ENCODE peak calls at places on chromosomes 6 and 20, in seven cellular contexts. Z is anterior cingulate cortex; W is stimulated activated CD4-positive, alpha-beta T cell treated with anti-CD3 and anti-CD28 coated beads, Interleukin-2, amount 100 ng/mL, for 24 hours; J is AG08395; Y is coronary artery; Q is activated naive CD4-positive, alpha-beta T cell treated with anti-CD3 and anti-CD28 coated beads, Interleukin-2, amount 50 U/mL, for 16 hours; R is activated gamma-delta T cell treated with Interleukin-2 at 50 U/mL for 16 hours. D is an unnamed sample.

GRCh38 chr6:109891924-109892323 is 86.2 kb upstream of the GPR6 start:
- DNase-seq in W (no peak), Q (no peak), Y (no peak), R (no peak), J (no peak), Z (no peak), D (no peak)

GRCh38 chr20:34570859-34571306 is 12.4 kb downstream of the MAP1LC3A start:
- DNase-seq in Y (no peak), Q (no peak), Z (no peak), W (no peak), J (peak; percentile 24), R (no peak), D (no peak)

GRCh38 chr20:1830240-1830639 is 65.0 kb upstream of the SIRPA start:
- DNase-seq in Y (no peak), R (no peak), Q (no peak), J (peak; percentile 97), Z (peak; percentile 84), W (no peak), D (peak; percentile 26)

GRCh38 chr6:125791151-125791819 is 525 bp downstream of the NCOA7 start:
- DNase-seq in W (peak; percentile 44), Q (peak; percentile 46), J (peak; percentile 64), Y (peak; percentile 82), Z (peak; percentile 19), R (peak; percentile 36), D (no peak)

GRCh38 chr6:168196385-168196860 is 117.4 kb upstream of the FRMD1 start:
- DNase-seq in R (no peak), J (no peak), Y (peak; percentile 41), W (no peak), Q (no peak), Z (no peak), D (no peak)

GRCh38 chr6:140538926-140539325 is 1164.5 kb upstream of the CITED2 start:
- DNase-seq in Q (no peak), R (no peak), W (no peak), Y (no peak), J (peak; percentile 7), Z (no peak), D (no peak)

GRCh38 chr6:150025201-150025917 is at the start of gene RAET1L:
- DNase-seq in J (peak; percentile 73), Z (peak; percentile 16), W (peak; percentile 41), Q (no peak), Y (peak; percentile 58), R (no peak), D (no peak)

GRCh38 chr6:53067799-53068442 is 2.7 kb downstream of the FBXO9 start:
- DNase-seq in J (no peak), R (no peak), Q (no peak), W (no peak), Y (no peak), Z (no peak), D (no peak)

D was measured in frontal cortex.